ENCODE peak calls at places on chromosomes 16 and 17, in nine cellular contexts. U is OCI-LY7, P is SK-N-SH, T is GM23248, B is hepatocyte, I is GM23338, C is HCT116, E is PC-3, J is MM.1S. H is an unnamed sample. For H3K9me2, the result is how much of the 10 kb centered on the place peaks cover.

GRCh38 chr16:19900590-19900989 is 15.9 kb upstream of the GPRC5B start:
- DNase-seq in J (no peak), P (no peak), B (no peak), U (no peak), I (peak), E (no peak), T (no peak), C (no peak), H (no peak)

GRCh38 chr17:58335779-58336455 is 7.3 kb upstream of the TSPOAP1 start:
- DNase-seq in E (peak), T (no peak), P (peak), I (no peak), J (peak), U (peak), B (no peak), C (no peak), H (no peak)

GRCh38 chr17:48453447-48453846 is 23.4 kb upstream of the SKAP1 start:
- DNase-seq in P (no peak), C (no peak), T (no peak), U (peak), E (no peak), I (no peak), J (peak), B (no peak), H (no peak)

GRCh38 chr17:48547839-48548686 is 3.2 kb upstream of the HOXB2 start:
- DNase-seq in U (no peak), C (no peak), E (no peak), B (no peak), J (no peak), I (peak), P (no peak), T (peak), H (no peak)

GRCh38 chr17:81246343-81246670 is 7.2 kb downstream of the NDUFAF8 start:
- DNase-seq in B (no peak), U (no peak), J (no peak), P (no peak), E (no peak), C (no peak), T (no peak), I (no peak), H (no peak)

GRCh38 chr16:27315333-27316037 is 1.7 kb downstream of the IL4R start:
- DNase-seq in P (no peak), B (peak), C (peak), T (peak), U (peak), J (no peak), E (peak), I (peak), H (peak)

GRCh38 chr16:67967956-67968439 is 439 bp downstream of the SLC12A4 start:
- DNase-seq in U (peak), J (peak), B (peak), C (no peak), I (peak), E (peak), P (peak), T (peak), H (no peak)

GRCh38 chr16:17945080-17945601 is 391.4 kb downstream of the NPIPA8 start:
- DNase-seq in B (no peak), E (no peak), P (no peak), I (no peak), C (no peak), T (no peak), U (no peak), J (no peak), H (no peak)

DNA sequence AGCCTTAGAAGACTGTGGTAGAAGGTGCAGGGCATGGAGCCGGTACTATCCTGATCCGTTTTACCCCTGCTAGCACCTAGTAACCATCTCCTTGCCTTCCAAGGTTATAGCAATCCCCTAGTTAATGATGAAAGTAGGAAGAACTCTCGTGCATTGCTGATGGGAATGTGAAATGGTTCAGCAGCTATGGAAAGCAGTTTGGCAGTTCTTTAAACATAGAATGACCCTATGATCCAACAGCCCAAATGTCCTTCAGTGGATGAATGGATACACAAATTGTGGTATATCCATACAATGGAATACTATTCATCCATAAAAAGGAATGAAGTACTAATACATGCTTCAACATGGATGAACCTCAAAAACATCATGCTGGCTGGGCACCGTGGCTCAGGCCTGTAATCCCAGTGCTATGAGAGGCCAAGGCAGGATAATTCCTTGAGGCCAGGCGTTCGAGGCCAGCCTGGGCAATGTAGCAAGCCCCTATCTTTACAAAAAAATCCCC is 6.2 kb upstream of the SRCIN1 start:
- DNase-seq in J (no peak), P (no peak), B (no peak), I (no peak), C (no peak), E (no peak), U (no peak), T (no peak), H (no peak)
- H3K27ac ChIP-seq in J (no peak), P (no peak), B (no peak), I (no peak), C (no peak), E (no peak), U (no peak), T (no peak), H (no peak)

DNA sequence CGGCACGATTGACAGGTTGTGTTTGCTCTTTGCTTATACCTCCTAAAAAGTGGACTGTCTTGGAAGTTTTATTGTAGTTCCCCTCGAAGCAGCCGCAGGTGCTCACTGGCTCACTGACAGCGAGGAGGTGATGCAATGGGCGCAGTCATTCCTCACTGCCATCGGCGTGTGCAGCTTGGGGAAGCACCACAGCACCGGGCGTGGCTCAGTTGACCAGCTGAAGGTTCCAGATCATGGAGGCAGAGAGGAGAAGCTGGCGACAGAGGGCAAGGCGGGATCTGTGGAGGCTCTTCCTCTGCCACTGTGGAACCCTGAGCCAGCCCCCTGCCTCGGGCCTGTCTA is 72.1 kb upstream of the TNRC6C start:
- DNase-seq in C (no peak), I (no peak), B (no peak), U (peak), T (no peak), E (no peak), P (no peak), J (no peak), H (no peak)
- H2AFZ ChIP-seq in C (no peak), I (peak), B (no peak), U (no peak), T (no peak), E (no peak), P (no peak), J (no peak), H (no peak)

DNA sequence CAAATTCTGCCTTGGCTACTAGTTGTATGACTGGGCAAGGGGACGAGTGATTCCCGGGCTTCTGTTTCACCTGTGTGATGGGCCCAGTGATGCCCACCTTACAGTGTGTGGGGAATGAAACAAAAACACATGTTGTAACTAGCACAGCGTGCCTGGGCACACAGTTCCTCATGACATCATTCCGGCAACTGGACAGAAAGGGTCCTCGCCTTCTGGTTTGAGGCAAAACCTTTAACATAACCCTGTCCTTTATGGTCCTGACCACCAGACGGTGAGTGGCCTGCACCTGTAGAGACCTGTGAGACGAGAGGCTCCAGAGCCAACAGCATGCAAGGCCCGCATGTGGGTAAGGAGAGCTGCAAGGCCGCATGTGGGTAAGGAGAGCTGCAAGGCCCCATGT is 7.7 kb upstream of the SLC38A8 start:
- DNase-seq in E (no peak), P (no peak), T (no peak), B (no peak), C (no peak), I (no peak), U (no peak), J (no peak), H (no peak)
- H3K9me2 ChIP-seq in E (under half), P (under half), T (under half), B (under half), C (under half), I (under half), U (under half), J (under half), H (under half)

GRCh38 chr16:22366889-22367288 is 7.5 kb downstream of the CDR2 start:
- DNase-seq in J (no peak), U (no peak), E (no peak), C (no peak), B (no peak), P (no peak), T (no peak), I (no peak), H (no peak)
- H3K27ac ChIP-seq in J (no peak), U (no peak), E (no peak), C (no peak), B (no peak), P (no peak), T (no peak), I (no peak), H (no peak)

DNA sequence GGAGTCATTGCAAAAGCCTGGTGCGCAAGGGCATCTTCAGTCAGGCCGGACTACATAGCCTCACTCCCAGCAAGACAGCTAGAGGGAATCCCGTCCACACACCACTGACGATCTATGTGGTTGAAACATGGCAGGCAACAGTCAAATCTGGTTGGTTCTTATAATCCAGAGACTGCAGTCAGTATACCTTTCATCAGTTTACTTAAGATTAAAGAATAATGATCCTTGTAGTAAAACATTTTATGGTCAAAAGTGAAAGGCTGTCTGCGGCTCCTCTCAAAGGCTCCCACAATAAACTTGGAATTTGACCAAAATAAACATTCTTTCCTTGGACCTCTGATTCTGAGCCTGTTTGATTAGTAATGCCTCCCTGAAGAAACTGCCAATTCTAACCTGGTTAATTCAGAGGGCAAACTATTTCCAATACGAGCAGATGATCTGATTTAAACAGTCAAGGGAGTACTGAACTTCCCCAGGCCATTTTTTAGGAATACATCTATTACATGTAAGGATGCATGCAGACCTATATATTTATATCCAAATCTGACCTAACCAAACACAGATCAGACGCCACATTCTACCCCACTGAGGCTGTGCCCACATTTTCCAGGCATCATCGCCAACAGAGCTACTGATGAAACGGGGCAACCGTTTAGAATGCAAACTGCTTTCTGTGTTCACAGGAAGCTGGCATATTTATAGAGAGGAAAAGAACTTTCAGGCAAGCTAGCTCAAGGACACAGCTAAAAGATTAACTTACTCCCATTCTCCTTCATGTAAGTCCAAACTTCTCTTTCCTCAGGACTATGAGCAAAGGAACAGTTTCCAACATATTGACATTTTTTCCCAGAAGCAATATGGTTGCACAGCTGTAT is 15.3 kb upstream of the TXNDC11 start:
- DNase-seq in P (no peak), B (peak), U (no peak), I (no peak), J (no peak), C (no peak), E (peak), T (peak), H (no peak)
- H2AFZ ChIP-seq in P (no peak), B (no peak), U (no peak), I (no peak), J (no peak), C (no peak), E (no peak), T (no peak), H (no peak)

DNA sequence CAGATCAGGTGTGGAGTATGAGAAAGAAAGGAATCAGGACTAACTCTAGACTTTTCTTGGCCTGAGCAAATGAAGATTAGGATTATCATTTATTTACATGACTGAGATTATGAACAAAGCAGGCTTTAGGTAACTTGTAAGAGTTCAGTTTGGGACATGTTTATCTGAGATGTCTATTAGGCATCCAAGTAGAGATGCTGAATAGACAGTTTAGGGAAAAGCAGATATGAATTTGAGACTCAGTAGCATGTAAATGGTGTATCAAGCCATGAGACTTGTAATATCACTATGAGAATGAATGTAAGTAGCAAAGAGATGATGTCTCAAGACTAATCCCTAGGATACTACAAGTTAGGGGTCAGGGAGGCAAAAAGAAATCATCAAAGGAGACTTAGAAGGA is 8.6 kb upstream of the HS3ST2 start:
- DNase-seq in U (no peak), B (no peak), J (no peak), C (no peak), P (no peak), I (no peak), T (no peak), E (no peak), H (no peak)
- H3K9me2 ChIP-seq in U (under half), B (under half), J (under half), C (under half), P (under half), I (under half), T (under half), E (under half), H (under half)

DNA sequence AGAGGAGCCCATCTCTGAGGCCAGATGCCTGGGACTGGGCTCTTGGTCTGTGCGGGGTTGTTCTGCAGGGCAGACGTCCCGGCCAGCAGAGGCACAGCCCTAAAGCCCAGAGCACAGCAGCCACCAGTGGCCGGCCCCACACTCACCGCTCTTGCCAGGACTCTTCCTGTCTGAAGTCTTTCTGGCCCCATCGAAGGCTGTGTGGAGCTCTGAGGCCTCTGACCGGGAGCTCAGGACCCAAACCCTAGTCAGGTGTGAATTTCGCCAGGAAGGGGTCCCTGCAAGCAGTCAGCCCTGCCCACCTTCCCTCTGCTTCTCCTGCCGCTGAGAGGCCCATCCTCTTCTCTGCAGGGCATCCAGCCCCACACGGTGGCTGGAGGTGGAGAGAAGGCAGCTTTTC is 10.7 kb downstream of the ACSF3 start:
- DNase-seq in E (no peak), U (no peak), J (no peak), C (no peak), I (no peak), T (no peak), P (no peak), B (no peak), H (no peak)
- H3K27ac ChIP-seq in E (no peak), U (no peak), J (no peak), C (no peak), I (no peak), T (no peak), P (no peak), B (no peak), H (no peak)

GRCh38 chr17:15112881-15113617 is 152.1 kb downstream of the PMP22 start:
- DNase-seq in T (peak), P (no peak), U (no peak), C (no peak), J (no peak), B (peak), E (no peak), I (no peak), H (no peak)
- H2AFZ ChIP-seq in T (peak), P (no peak), U (no peak), C (no peak), J (no peak), B (no peak), E (no peak), I (peak), H (no peak)